ENCODE peak calls at places on chromosomes 7 and 10, in six cellular contexts. One of them, this sample, is unnamed.

GRCh38 chr10:1115262-1115955 is 59.2 kb downstream of the WDR37 start:
- DNase-seq in hepatocyte: no peak
- DNase-seq in AG04449: no peak
- DNase-seq in fibroblast of lung: no peak
- DNase-seq in transverse colon: peak
- DNase-seq in CD4-positive, alpha-beta T cell: no peak
- DNase-seq in this sample: no peak

GRCh38 chr7:151313857-151314256 is 27.8 kb upstream of the NUB1 start:
- DNase-seq in hepatocyte: no peak
- DNase-seq in AG04449: no peak
- DNase-seq in fibroblast of lung: peak
- DNase-seq in transverse colon: no peak
- DNase-seq in CD4-positive, alpha-beta T cell: no peak
- DNase-seq in this sample: peak

GRCh38 chr7:30911561-30911969 is at the start of gene AQP1:
- DNase-seq in hepatocyte: peak
- DNase-seq in AG04449: no peak
- DNase-seq in fibroblast of lung: peak
- DNase-seq in transverse colon: peak
- DNase-seq in CD4-positive, alpha-beta T cell: no peak
- DNase-seq in this sample: no peak

GRCh38 chr7:105906690-105907089 is 30.3 kb upstream of the ATXN7L1 start:
- DNase-seq in hepatocyte: no peak
- DNase-seq in AG04449: no peak
- DNase-seq in fibroblast of lung: peak
- DNase-seq in transverse colon: no peak
- DNase-seq in CD4-positive, alpha-beta T cell: no peak
- DNase-seq in this sample: no peak

GRCh38 chr7:103679156-103680132 is 233.4 kb upstream of the SLC26A5 start:
- DNase-seq in hepatocyte: no peak
- DNase-seq in AG04449: peak
- DNase-seq in fibroblast of lung: peak
- DNase-seq in transverse colon: no peak
- DNase-seq in CD4-positive, alpha-beta T cell: no peak
- DNase-seq in this sample: no peak

GRCh38 chr10:4902571-4903011 is 60.6 kb upstream of the AKR1C1 start:
- DNase-seq in hepatocyte: no peak
- DNase-seq in AG04449: no peak
- DNase-seq in fibroblast of lung: no peak
- DNase-seq in transverse colon: no peak
- DNase-seq in CD4-positive, alpha-beta T cell: no peak
- DNase-seq in this sample: no peak

GRCh38 chr7:12257582-12257981 is 46.5 kb downstream of the TMEM106B start:
- DNase-seq in hepatocyte: no peak
- DNase-seq in AG04449: no peak
- DNase-seq in fibroblast of lung: peak
- DNase-seq in transverse colon: no peak
- DNase-seq in CD4-positive, alpha-beta T cell: no peak
- DNase-seq in this sample: no peak

GRCh38 chr7:30867483-30867882 is 44.2 kb upstream of the AQP1 start:
- DNase-seq in hepatocyte: no peak
- DNase-seq in AG04449: no peak
- DNase-seq in fibroblast of lung: no peak
- DNase-seq in transverse colon: no peak
- DNase-seq in CD4-positive, alpha-beta T cell: no peak
- DNase-seq in this sample: no peak

GRCh38 chr7:155340721-155341120 is 43.0 kb downstream of the INSIG1 start:
- DNase-seq in hepatocyte: no peak
- DNase-seq in AG04449: no peak
- DNase-seq in fibroblast of lung: no peak
- DNase-seq in transverse colon: no peak
- DNase-seq in CD4-positive, alpha-beta T cell: no peak
- DNase-seq in this sample: no peak

GRCh38 chr10:13099144-13099665 is 758 bp upstream of the OPTN start:
- DNase-seq in hepatocyte: peak
- DNase-seq in AG04449: no peak
- DNase-seq in fibroblast of lung: no peak
- DNase-seq in transverse colon: peak
- DNase-seq in CD4-positive, alpha-beta T cell: peak
- DNase-seq in this sample: peak

GRCh38 chr10:79502561-79503309 is 9.6 kb upstream of the EIF5AL1 start:
- DNase-seq in hepatocyte: peak
- DNase-seq in AG04449: no peak
- DNase-seq in fibroblast of lung: no peak
- DNase-seq in transverse colon: no peak
- DNase-seq in CD4-positive, alpha-beta T cell: no peak
- DNase-seq in this sample: peak

GRCh38 chr10:126110434-126110833 is 214.1 kb downstream of the FANK1 start:
- DNase-seq in hepatocyte: no peak
- DNase-seq in AG04449: no peak
- DNase-seq in fibroblast of lung: peak
- DNase-seq in transverse colon: no peak
- DNase-seq in CD4-positive, alpha-beta T cell: no peak
- DNase-seq in this sample: no peak

GRCh38 chr10:60611291-60611747 is 167.0 kb upstream of the CDK1 start:
- DNase-seq in hepatocyte: peak
- DNase-seq in AG04449: no peak
- DNase-seq in fibroblast of lung: peak
- DNase-seq in transverse colon: no peak
- DNase-seq in CD4-positive, alpha-beta T cell: no peak
- DNase-seq in this sample: peak

GRCh38 chr7:27303021-27303420 is 60.4 kb downstream of the EVX1 start:
- DNase-seq in hepatocyte: peak
- DNase-seq in AG04449: no peak
- DNase-seq in fibroblast of lung: no peak
- DNase-seq in transverse colon: no peak
- DNase-seq in CD4-positive, alpha-beta T cell: no peak
- DNase-seq in this sample: no peak

GRCh38 chr7:101518348-101518747 is 110.7 kb downstream of the MYL10 start:
- DNase-seq in hepatocyte: no peak
- DNase-seq in AG04449: no peak
- DNase-seq in fibroblast of lung: peak
- DNase-seq in transverse colon: no peak
- DNase-seq in CD4-positive, alpha-beta T cell: no peak
- DNase-seq in this sample: no peak

GRCh38 chr7:1225462-1226154 is 7.1 kb upstream of the UNCX start:
- DNase-seq in hepatocyte: peak
- DNase-seq in AG04449: no peak
- DNase-seq in fibroblast of lung: no peak
- DNase-seq in transverse colon: no peak
- DNase-seq in CD4-positive, alpha-beta T cell: peak
- DNase-seq in this sample: peak

GRCh38 chr7:333399-333776 is 43.4 kb downstream of the FOXL3 start:
- DNase-seq in hepatocyte: peak
- DNase-seq in AG04449: no peak
- DNase-seq in fibroblast of lung: peak
- DNase-seq in transverse colon: peak
- DNase-seq in CD4-positive, alpha-beta T cell: no peak
- DNase-seq in this sample: peak

GRCh38 chr10:77267703-77268630 is 369.6 kb downstream of the KCNMA1 start:
- DNase-seq in hepatocyte: no peak
- DNase-seq in AG04449: no peak
- DNase-seq in fibroblast of lung: peak
- DNase-seq in transverse colon: no peak
- DNase-seq in CD4-positive, alpha-beta T cell: no peak
- DNase-seq in this sample: no peak

GRCh38 chr7:25860206-25860881 is 291.7 kb upstream of the NFE2L3 start:
- DNase-seq in hepatocyte: no peak
- DNase-seq in AG04449: no peak
- DNase-seq in fibroblast of lung: no peak
- DNase-seq in transverse colon: no peak
- DNase-seq in CD4-positive, alpha-beta T cell: no peak
- DNase-seq in this sample: no peak

GRCh38 chr10:79051766-79052165 is 17.0 kb upstream of the ZMIZ1 start:
- DNase-seq in hepatocyte: no peak
- DNase-seq in AG04449: no peak
- DNase-seq in fibroblast of lung: no peak
- DNase-seq in transverse colon: no peak
- DNase-seq in CD4-positive, alpha-beta T cell: no peak
- DNase-seq in this sample: no peak

GRCh38 chr7:130996205-130996840 is 262.3 kb upstream of the KLF14 start:
- DNase-seq in hepatocyte: no peak
- DNase-seq in AG04449: no peak
- DNase-seq in fibroblast of lung: no peak
- DNase-seq in transverse colon: no peak
- DNase-seq in CD4-positive, alpha-beta T cell: no peak
- DNase-seq in this sample: no peak

GRCh38 chr10:43863859-43864591 is 215.3 kb upstream of the ZNF32 start:
- DNase-seq in hepatocyte: peak
- DNase-seq in AG04449: no peak
- DNase-seq in fibroblast of lung: peak
- DNase-seq in transverse colon: peak
- DNase-seq in CD4-positive, alpha-beta T cell: no peak
- DNase-seq in this sample: peak

GRCh38 chr7:136947347-136947746 is 78.9 kb downstream of the CHRM2 start:
- DNase-seq in hepatocyte: no peak
- DNase-seq in AG04449: no peak
- DNase-seq in fibroblast of lung: peak
- DNase-seq in transverse colon: no peak
- DNase-seq in CD4-positive, alpha-beta T cell: no peak
- DNase-seq in this sample: no peak

GRCh38 chr7:50363327-50364060 is 59.0 kb downstream of the IKZF1 start:
- DNase-seq in hepatocyte: no peak
- DNase-seq in AG04449: no peak
- DNase-seq in fibroblast of lung: no peak
- DNase-seq in transverse colon: no peak
- DNase-seq in CD4-positive, alpha-beta T cell: no peak
- DNase-seq in this sample: no peak

GRCh38 chr10:8052970-8053445 is 1.5 kb upstream of the GATA3 start:
- DNase-seq in hepatocyte: no peak
- DNase-seq in AG04449: no peak
- DNase-seq in fibroblast of lung: no peak
- DNase-seq in transverse colon: no peak
- DNase-seq in CD4-positive, alpha-beta T cell: no peak
- DNase-seq in this sample: no peak
- TF ChIP-seq CTCF in hepatocyte: no peak
- TF ChIP-seq CTCF in AG04449: no peak
- TF ChIP-seq CTCF in fibroblast of lung: peak
- TF ChIP-seq CTCF in transverse colon: no peak
- TF ChIP-seq CTCF in CD4-positive, alpha-beta T cell: no peak
- TF ChIP-seq CTCF in this sample: no peak

GRCh38 chr7:90211391-90212148 is at the start of gene STEAP2:
- DNase-seq in hepatocyte: peak
- DNase-seq in AG04449: peak
- DNase-seq in fibroblast of lung: peak
- DNase-seq in transverse colon: peak
- DNase-seq in CD4-positive, alpha-beta T cell: no peak
- DNase-seq in this sample: peak
- TF ChIP-seq CTCF in hepatocyte: peak
- TF ChIP-seq CTCF in AG04449: peak
- TF ChIP-seq CTCF in fibroblast of lung: peak
- TF ChIP-seq CTCF in transverse colon: peak
- TF ChIP-seq CTCF in CD4-positive, alpha-beta T cell: no peak
- TF ChIP-seq CTCF in this sample: peak

DNA sequence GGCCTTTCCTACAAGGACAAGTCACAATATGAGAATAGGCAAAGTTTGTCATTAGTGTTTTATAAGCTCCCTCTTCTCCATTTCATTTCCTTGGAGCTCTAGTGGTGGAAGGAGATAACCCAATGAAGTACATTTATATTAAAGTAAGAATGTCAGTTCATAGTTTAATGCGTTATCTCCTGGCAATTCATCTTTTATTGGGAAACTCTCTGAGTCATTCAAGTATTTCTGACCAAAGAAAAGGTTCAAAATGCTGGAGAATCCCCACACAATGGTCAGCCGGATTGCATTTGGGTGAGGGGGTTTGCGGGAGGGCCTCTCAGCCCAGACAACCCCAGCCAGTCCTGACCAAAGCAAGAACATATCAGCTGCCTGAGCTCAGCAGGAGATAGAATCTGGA is 321.5 kb upstream of the NRP1 start:
- DNase-seq in hepatocyte: no peak
- DNase-seq in AG04449: no peak
- DNase-seq in fibroblast of lung: peak
- DNase-seq in transverse colon: no peak
- DNase-seq in CD4-positive, alpha-beta T cell: no peak
- DNase-seq in this sample: no peak
- TF ChIP-seq CTCF in hepatocyte: no peak
- TF ChIP-seq CTCF in AG04449: no peak
- TF ChIP-seq CTCF in fibroblast of lung: no peak
- TF ChIP-seq CTCF in transverse colon: no peak
- TF ChIP-seq CTCF in CD4-positive, alpha-beta T cell: no peak
- TF ChIP-seq CTCF in this sample: no peak

GRCh38 chr7:22549667-22550513 is 49.9 kb upstream of the STEAP1B start:
- DNase-seq in hepatocyte: peak
- DNase-seq in AG04449: no peak
- DNase-seq in fibroblast of lung: peak
- DNase-seq in transverse colon: no peak
- DNase-seq in CD4-positive, alpha-beta T cell: no peak
- DNase-seq in this sample: peak
- TF ChIP-seq CTCF in hepatocyte: peak
- TF ChIP-seq CTCF in AG04449: peak
- TF ChIP-seq CTCF in fibroblast of lung: peak
- TF ChIP-seq CTCF in transverse colon: peak
- TF ChIP-seq CTCF in CD4-positive, alpha-beta T cell: no peak
- TF ChIP-seq CTCF in this sample: peak

DNA sequence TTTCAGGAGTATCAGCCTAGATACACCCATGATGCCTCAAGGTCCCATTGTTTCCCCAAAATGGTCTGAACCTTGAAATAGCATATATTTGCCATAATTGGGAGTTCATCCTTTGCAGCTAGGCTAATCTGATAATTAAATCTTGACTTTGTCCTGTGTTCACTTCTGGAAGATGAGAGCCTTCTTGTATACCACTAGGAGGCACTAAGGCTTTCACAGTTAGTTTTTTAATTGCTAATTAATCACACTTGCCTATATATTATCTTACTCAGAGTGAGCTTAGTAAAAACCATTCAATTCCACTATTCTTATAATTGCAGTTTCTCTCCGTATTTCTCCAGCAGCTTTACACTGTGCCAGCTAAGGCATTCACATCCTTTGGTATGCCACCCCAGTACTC is 48.7 kb upstream of the MAGI2 start:
- DNase-seq in hepatocyte: no peak
- DNase-seq in AG04449: no peak
- DNase-seq in fibroblast of lung: no peak
- DNase-seq in transverse colon: no peak
- DNase-seq in CD4-positive, alpha-beta T cell: no peak
- DNase-seq in this sample: no peak
- TF ChIP-seq CTCF in hepatocyte: peak
- TF ChIP-seq CTCF in AG04449: no peak
- TF ChIP-seq CTCF in fibroblast of lung: no peak
- TF ChIP-seq CTCF in transverse colon: peak
- TF ChIP-seq CTCF in CD4-positive, alpha-beta T cell: no peak
- TF ChIP-seq CTCF in this sample: peak

DNA sequence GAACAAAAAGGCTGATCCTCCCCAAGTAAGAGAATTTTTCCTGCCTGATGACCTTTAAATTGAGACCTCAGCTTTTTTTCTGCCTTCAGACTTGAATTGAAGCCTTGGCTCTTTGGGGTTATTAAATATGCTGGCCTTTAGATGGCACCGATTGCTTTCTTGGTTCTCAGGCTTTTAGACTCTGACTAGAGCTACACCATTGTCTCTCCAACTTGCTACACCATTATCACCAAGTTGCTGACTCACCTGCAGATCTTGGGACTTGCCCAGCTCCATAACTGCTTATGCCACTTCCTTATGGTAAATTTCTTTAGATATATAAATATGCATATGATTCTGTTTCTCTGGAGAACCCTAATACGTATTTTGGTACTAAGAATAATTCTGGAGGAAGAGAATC is 3.1 kb upstream of the ABCA13 start:
- DNase-seq in hepatocyte: no peak
- DNase-seq in AG04449: no peak
- DNase-seq in fibroblast of lung: peak
- DNase-seq in transverse colon: no peak
- DNase-seq in CD4-positive, alpha-beta T cell: no peak
- DNase-seq in this sample: peak
- TF ChIP-seq CTCF in hepatocyte: no peak
- TF ChIP-seq CTCF in AG04449: no peak
- TF ChIP-seq CTCF in fibroblast of lung: peak
- TF ChIP-seq CTCF in transverse colon: no peak
- TF ChIP-seq CTCF in CD4-positive, alpha-beta T cell: no peak
- TF ChIP-seq CTCF in this sample: no peak